ENCODE peak calls at places on chromosomes 1 and 21, in nine cellular contexts. One of them, this sample, is unnamed.

GRCh38 chr1:20063861-20064292 is 6.1 kb upstream of the PLA2G5 start:
- DNase-seq in HFF-Myc: peak; percentile 49
- DNase-seq in hepatic stellate cell: no peak
- DNase-seq in psoas muscle: no peak
- DNase-seq in LoVo: no peak
- DNase-seq in cerebellar cortex: no peak
- DNase-seq in DMS79: no peak
- DNase-seq in CD4-positive, alpha-beta T cell: no peak
- DNase-seq in T-helper 2 cell: no peak
- DNase-seq in this sample: no peak

GRCh38 chr1:114337417-114337816 is 173.6 kb downstream of the TRIM33 start:
- DNase-seq in HFF-Myc: no peak
- DNase-seq in hepatic stellate cell: no peak
- DNase-seq in psoas muscle: no peak
- DNase-seq in LoVo: no peak
- DNase-seq in cerebellar cortex: no peak
- DNase-seq in DMS79: no peak
- DNase-seq in CD4-positive, alpha-beta T cell: no peak
- DNase-seq in T-helper 2 cell: no peak
- DNase-seq in this sample: no peak

GRCh38 chr1:230568008-230568407 is 74.3 kb upstream of the COG2 start:
- DNase-seq in HFF-Myc: no peak
- DNase-seq in hepatic stellate cell: no peak
- DNase-seq in psoas muscle: no peak
- DNase-seq in LoVo: no peak
- DNase-seq in cerebellar cortex: peak; percentile 16
- DNase-seq in DMS79: no peak
- DNase-seq in CD4-positive, alpha-beta T cell: no peak
- DNase-seq in T-helper 2 cell: no peak
- DNase-seq in this sample: peak; percentile 65

GRCh38 chr1:48182441-48182840 is 40.1 kb upstream of the SLC5A9 start:
- DNase-seq in HFF-Myc: no peak
- DNase-seq in hepatic stellate cell: no peak
- DNase-seq in psoas muscle: no peak
- DNase-seq in LoVo: no peak
- DNase-seq in cerebellar cortex: no peak
- DNase-seq in DMS79: peak; percentile 98
- DNase-seq in CD4-positive, alpha-beta T cell: no peak
- DNase-seq in T-helper 2 cell: no peak
- DNase-seq in this sample: no peak

GRCh38 chr1:26838474-26839338 is 12.2 kb downstream of the ZDHHC18 start:
- DNase-seq in HFF-Myc: no peak
- DNase-seq in hepatic stellate cell: no peak
- DNase-seq in psoas muscle: no peak
- DNase-seq in LoVo: no peak
- DNase-seq in cerebellar cortex: no peak
- DNase-seq in DMS79: no peak
- DNase-seq in CD4-positive, alpha-beta T cell: peak; percentile 45
- DNase-seq in T-helper 2 cell: peak; percentile 59
- DNase-seq in this sample: no peak

GRCh38 chr1:9106286-9106685 is 22.6 kb downstream of the GPR157 start:
- DNase-seq in HFF-Myc: no peak
- DNase-seq in hepatic stellate cell: no peak
- DNase-seq in psoas muscle: no peak
- DNase-seq in LoVo: no peak
- DNase-seq in cerebellar cortex: no peak
- DNase-seq in DMS79: no peak
- DNase-seq in CD4-positive, alpha-beta T cell: no peak
- DNase-seq in T-helper 2 cell: no peak
- DNase-seq in this sample: no peak

GRCh38 chr1:44721521-44722361 is 9.2 kb downstream of the RNU5D-1 start:
- DNase-seq in HFF-Myc: peak; percentile 98
- DNase-seq in hepatic stellate cell: peak; percentile 69
- DNase-seq in psoas muscle: no peak
- DNase-seq in LoVo: peak; percentile 90
- DNase-seq in cerebellar cortex: peak; percentile 94
- DNase-seq in DMS79: peak; percentile 99
- DNase-seq in CD4-positive, alpha-beta T cell: peak; percentile 46
- DNase-seq in T-helper 2 cell: peak; percentile 70
- DNase-seq in this sample: no peak

GRCh38 chr1:118101445-118101844 is 83.6 kb downstream of the SPAG17 start:
- DNase-seq in HFF-Myc: no peak
- DNase-seq in hepatic stellate cell: no peak
- DNase-seq in psoas muscle: no peak
- DNase-seq in LoVo: no peak
- DNase-seq in cerebellar cortex: peak; percentile 59
- DNase-seq in DMS79: no peak
- DNase-seq in CD4-positive, alpha-beta T cell: no peak
- DNase-seq in T-helper 2 cell: no peak
- DNase-seq in this sample: no peak

GRCh38 chr1:246317723-246318359 is 189.2 kb downstream of the SMYD3 start:
- DNase-seq in HFF-Myc: no peak
- DNase-seq in hepatic stellate cell: peak; percentile 14
- DNase-seq in psoas muscle: no peak
- DNase-seq in LoVo: no peak
- DNase-seq in cerebellar cortex: no peak
- DNase-seq in DMS79: no peak
- DNase-seq in CD4-positive, alpha-beta T cell: no peak
- DNase-seq in T-helper 2 cell: no peak
- DNase-seq in this sample: no peak

GRCh38 chr1:178962853-178963810 is 62.6 kb upstream of the FAM20B start:
- DNase-seq in HFF-Myc: no peak
- DNase-seq in hepatic stellate cell: no peak
- DNase-seq in psoas muscle: no peak
- DNase-seq in LoVo: no peak
- DNase-seq in cerebellar cortex: peak; percentile 56
- DNase-seq in DMS79: no peak
- DNase-seq in CD4-positive, alpha-beta T cell: no peak
- DNase-seq in T-helper 2 cell: no peak
- DNase-seq in this sample: no peak

GRCh38 chr1:232143315-232143886 is 486.5 kb downstream of the SIPA1L2 start:
- DNase-seq in HFF-Myc: no peak
- DNase-seq in hepatic stellate cell: no peak
- DNase-seq in psoas muscle: no peak
- DNase-seq in LoVo: no peak
- DNase-seq in cerebellar cortex: no peak
- DNase-seq in DMS79: peak; percentile 36
- DNase-seq in CD4-positive, alpha-beta T cell: no peak
- DNase-seq in T-helper 2 cell: no peak
- DNase-seq in this sample: no peak

GRCh38 chr1:43878440-43878839 is 55.2 kb upstream of the ARTN start:
- DNase-seq in HFF-Myc: no peak
- DNase-seq in hepatic stellate cell: no peak
- DNase-seq in psoas muscle: no peak
- DNase-seq in LoVo: no peak
- DNase-seq in cerebellar cortex: no peak
- DNase-seq in DMS79: no peak
- DNase-seq in CD4-positive, alpha-beta T cell: no peak
- DNase-seq in T-helper 2 cell: no peak
- DNase-seq in this sample: no peak

GRCh38 chr1:71641013-71641412 is 560.2 kb upstream of the ZRANB2 start:
- DNase-seq in HFF-Myc: no peak
- DNase-seq in hepatic stellate cell: no peak
- DNase-seq in psoas muscle: no peak
- DNase-seq in LoVo: no peak
- DNase-seq in cerebellar cortex: no peak
- DNase-seq in DMS79: no peak
- DNase-seq in CD4-positive, alpha-beta T cell: no peak
- DNase-seq in T-helper 2 cell: no peak
- DNase-seq in this sample: no peak

GRCh38 chr21:44773291-44773932 is 28.2 kb downstream of the UBE2G2 start:
- DNase-seq in HFF-Myc: no peak
- DNase-seq in hepatic stellate cell: no peak
- DNase-seq in psoas muscle: no peak
- DNase-seq in LoVo: no peak
- DNase-seq in cerebellar cortex: no peak
- DNase-seq in DMS79: peak; percentile 90
- DNase-seq in CD4-positive, alpha-beta T cell: no peak
- DNase-seq in T-helper 2 cell: no peak
- DNase-seq in this sample: no peak

GRCh38 chr1:29839726-29840125 is 603.4 kb downstream of the PTPRU start:
- DNase-seq in HFF-Myc: no peak
- DNase-seq in hepatic stellate cell: no peak
- DNase-seq in psoas muscle: no peak
- DNase-seq in LoVo: no peak
- DNase-seq in cerebellar cortex: no peak
- DNase-seq in DMS79: no peak
- DNase-seq in CD4-positive, alpha-beta T cell: no peak
- DNase-seq in T-helper 2 cell: no peak
- DNase-seq in this sample: no peak

GRCh38 chr1:231338270-231339128 is at the start of gene SPRTN:
- DNase-seq in HFF-Myc: no peak
- DNase-seq in hepatic stellate cell: peak; percentile 93
- DNase-seq in psoas muscle: no peak
- DNase-seq in LoVo: no peak
- DNase-seq in cerebellar cortex: no peak
- DNase-seq in DMS79: no peak
- DNase-seq in CD4-positive, alpha-beta T cell: no peak
- DNase-seq in T-helper 2 cell: no peak
- DNase-seq in this sample: no peak

GRCh38 chr1:205396972-205397616 is 24.8 kb downstream of the LEMD1 start:
- DNase-seq in HFF-Myc: no peak
- DNase-seq in hepatic stellate cell: peak; percentile 31
- DNase-seq in psoas muscle: no peak
- DNase-seq in LoVo: peak; percentile 60
- DNase-seq in cerebellar cortex: peak; percentile 91
- DNase-seq in DMS79: peak; percentile 22
- DNase-seq in CD4-positive, alpha-beta T cell: no peak
- DNase-seq in T-helper 2 cell: no peak
- DNase-seq in this sample: peak; percentile 28

GRCh38 chr21:17371470-17371869 is 141.4 kb upstream of the CXADR start:
- DNase-seq in HFF-Myc: peak; percentile 42
- DNase-seq in hepatic stellate cell: peak; percentile 65
- DNase-seq in psoas muscle: no peak
- DNase-seq in LoVo: no peak
- DNase-seq in cerebellar cortex: no peak
- DNase-seq in DMS79: no peak
- DNase-seq in CD4-positive, alpha-beta T cell: no peak
- DNase-seq in T-helper 2 cell: no peak
- DNase-seq in this sample: no peak

GRCh38 chr21:41250519-41250918 is 66.1 kb upstream of the FAM3B start:
- DNase-seq in HFF-Myc: no peak
- DNase-seq in hepatic stellate cell: no peak
- DNase-seq in psoas muscle: no peak
- DNase-seq in LoVo: no peak
- DNase-seq in cerebellar cortex: no peak
- DNase-seq in DMS79: no peak
- DNase-seq in CD4-positive, alpha-beta T cell: no peak
- DNase-seq in T-helper 2 cell: no peak
- DNase-seq in this sample: no peak

GRCh38 chr1:225480825-225481434 is 53.1 kb upstream of the LBR start:
- DNase-seq in HFF-Myc: no peak
- DNase-seq in hepatic stellate cell: no peak
- DNase-seq in psoas muscle: no peak
- DNase-seq in LoVo: peak; percentile 34
- DNase-seq in cerebellar cortex: peak; percentile 38
- DNase-seq in DMS79: no peak
- DNase-seq in CD4-positive, alpha-beta T cell: peak; percentile 45
- DNase-seq in T-helper 2 cell: peak; percentile 37
- DNase-seq in this sample: peak; percentile 83

GRCh38 chr1:53321776-53322602 is 5.9 kb downstream of the LRP8 start:
- DNase-seq in HFF-Myc: no peak
- DNase-seq in hepatic stellate cell: no peak
- DNase-seq in psoas muscle: no peak
- DNase-seq in LoVo: no peak
- DNase-seq in cerebellar cortex: no peak
- DNase-seq in DMS79: no peak
- DNase-seq in CD4-positive, alpha-beta T cell: no peak
- DNase-seq in T-helper 2 cell: no peak
- DNase-seq in this sample: no peak

GRCh38 chr1:205124726-205125125 is 2.9 kb upstream of the RBBP5 start:
- DNase-seq in HFF-Myc: no peak
- DNase-seq in hepatic stellate cell: no peak
- DNase-seq in psoas muscle: no peak
- DNase-seq in LoVo: no peak
- DNase-seq in cerebellar cortex: no peak
- DNase-seq in DMS79: no peak
- DNase-seq in CD4-positive, alpha-beta T cell: no peak
- DNase-seq in T-helper 2 cell: no peak
- DNase-seq in this sample: no peak